ENCODE peak calls at places on chromosomes 2 and 18, in nine cellular contexts. E, Q, C, X, Z, T, F, H and J are unnamed samples.

GRCh38 chr2:136572335-136572734 is 193.0 kb upstream of the THSD7B start:
- DNase-seq in C (no peak), H (no peak), T (no peak), Z (no peak), X (no peak), F (no peak), E (peak), Q (no peak), J (no peak)

GRCh38 chr2:49068613-49069012 is 85.7 kb downstream of the FSHR start:
- DNase-seq in E (no peak), T (no peak), Z (no peak), C (no peak), F (no peak), Q (no peak), X (no peak), H (no peak), J (no peak)

GRCh38 chr18:22943847-22944246 is 10.7 kb downstream of the RBBP8 start:
- DNase-seq in Z (no peak), T (no peak), X (no peak), Q (no peak), E (no peak), H (no peak), F (no peak), C (no peak), J (no peak)

GRCh38 chr2:240391111-240392051 is 44.1 kb upstream of the GPC1 start:
- DNase-seq in F (peak), T (no peak), X (no peak), Q (no peak), E (no peak), H (no peak), Z (no peak), C (no peak), J (no peak)

GRCh38 chr2:165529130-165529529 is 59.6 kb downstream of the CSRNP3 start:
- DNase-seq in Q (no peak), X (no peak), E (no peak), C (no peak), H (no peak), T (no peak), F (no peak), Z (no peak), J (no peak)

GRCh38 chr2:36379710-36380448 is 24.3 kb downstream of the CRIM1 start:
- DNase-seq in E (no peak), Q (no peak), H (no peak), Z (no peak), C (no peak), X (no peak), T (no peak), F (no peak), J (no peak)

GRCh38 chr2:127014630-127015029 is 92.3 kb downstream of the BIN1 start:
- DNase-seq in H (no peak), T (no peak), E (no peak), Q (no peak), F (no peak), X (no peak), Z (peak), C (peak), J (peak)

GRCh38 chr2:10500601-10501361 is 52.7 kb upstream of the ODC1 start:
- DNase-seq in X (no peak), Q (no peak), H (peak), C (no peak), Z (no peak), E (no peak), F (no peak), T (no peak), J (no peak)

GRCh38 chr2:240459401-240460242 is 24.2 kb downstream of the GPC1 start:
- DNase-seq in F (peak), T (no peak), H (no peak), Q (no peak), E (no peak), X (no peak), Z (no peak), C (no peak), J (no peak)

GRCh38 chr2:8154936-8155335 is 526.9 kb upstream of the ID2 start:
- DNase-seq in X (no peak), Z (no peak), C (peak), E (no peak), F (no peak), Q (no peak), H (no peak), T (no peak), J (no peak)

GRCh38 chr2:239365071-239365781 is 35.6 kb downstream of the HDAC4 start:
- DNase-seq in E (no peak), T (no peak), F (peak), Q (no peak), C (no peak), X (no peak), H (no peak), Z (no peak), J (no peak)

GRCh38 chr18:62663731-62664336 is 51.5 kb upstream of the PHLPP1 start:
- DNase-seq in C (no peak), X (no peak), T (peak), E (no peak), Z (no peak), Q (no peak), F (no peak), H (no peak), J (no peak)

GRCh38 chr2:168456526-168457176 is 579 bp downstream of the CERS6 start:
- DNase-seq in F (peak), T (no peak), E (peak), H (no peak), Q (peak), C (no peak), X (peak), Z (peak), J (no peak)

GRCh38 chr2:84247532-84247931 is 211.5 kb downstream of the SUCLG1 start:
- DNase-seq in Z (no peak), C (no peak), E (no peak), H (peak), F (no peak), Q (no peak), X (no peak), T (no peak), J (no peak)

GRCh38 chr2:190533175-190533967 is 1.2 kb downstream of the NEMP2 start:
- DNase-seq in E (no peak), F (no peak), C (no peak), Q (no peak), H (no peak), Z (peak), T (no peak), X (no peak), J (no peak)

GRCh38 chr2:81739971-81740370 is 1435.4 kb upstream of the LRRTM1 start:
- DNase-seq in X (no peak), T (no peak), C (no peak), F (no peak), Z (no peak), Q (no peak), E (no peak), H (no peak), J (no peak)

GRCh38 chr2:239193925-239194687 is 206.7 kb downstream of the HDAC4 start:
- DNase-seq in Q (peak), Z (no peak), F (peak), C (no peak), H (no peak), E (no peak), T (no peak), X (peak), J (no peak)

GRCh38 chr2:88866756-88867155 is 175.3 kb downstream of the RPIA start:
- DNase-seq in T (no peak), Z (peak), F (no peak), H (no peak), Q (no peak), E (no peak), C (no peak), X (no peak), J (no peak)

GRCh38 chr2:172113617-172114016 is 10.9 kb upstream of the DLX2 start:
- DNase-seq in Q (no peak), Z (no peak), E (no peak), X (peak), T (no peak), C (peak), H (no peak), F (no peak), J (no peak)

GRCh38 chr2:41933585-41934322 is 114.1 kb upstream of the PKDCC start:
- DNase-seq in X (no peak), H (no peak), T (no peak), E (no peak), F (no peak), Q (no peak), C (no peak), Z (no peak), J (no peak)

GRCh38 chr2:208062113-208062512 is 36.8 kb upstream of the PLEKHM3 start:
- DNase-seq in E (no peak), F (no peak), X (peak), H (no peak), Z (peak), Q (no peak), C (peak), T (no peak), J (no peak)

GRCh38 chr2:134718095-134718955 is 475 bp downstream of the TMEM163 start:
- DNase-seq in X (peak), T (no peak), E (no peak), Q (peak), Z (peak), C (peak), H (no peak), F (no peak), J (peak)

GRCh38 chr2:96565111-96565510 is 28.6 kb downstream of the ARID5A start:
- DNase-seq in F (no peak), X (peak), T (no peak), C (no peak), Z (no peak), Q (no peak), H (no peak), E (no peak), J (no peak)

GRCh38 chr2:23578964-23579671 is 194.1 kb downstream of the KLHL29 start:
- DNase-seq in H (no peak), C (peak), E (no peak), Z (no peak), Q (no peak), T (no peak), F (no peak), X (no peak), J (no peak)

GRCh38 chr18:50432915-50433314 is 58.1 kb downstream of the SKA1 start:
- DNase-seq in H (no peak), Z (no peak), C (no peak), T (no peak), X (no peak), F (no peak), Q (no peak), E (no peak), J (peak)

GRCh38 chr18:48048251-48048650 is 117.8 kb upstream of the SMAD2 start:
- DNase-seq in E (no peak), C (no peak), F (no peak), X (no peak), Q (no peak), H (no peak), T (no peak), Z (no peak), J (no peak)

GRCh38 chr18:56152547-56152946 is 485.8 kb downstream of the TXNL1 start:
- DNase-seq in Z (no peak), C (no peak), T (no peak), Q (no peak), E (no peak), H (no peak), X (no peak), F (no peak), J (no peak)

GRCh38 chr18:28792404-28793103 is 615.6 kb upstream of the CDH2 start:
- DNase-seq in X (no peak), Z (no peak), E (no peak), C (no peak), F (no peak), Q (no peak), H (no peak), T (no peak), J (no peak)

GRCh38 chr2:218393750-218394290 is 5.8 kb upstream of the CTDSP1 start:
- DNase-seq in X (no peak), Z (peak), C (no peak), Q (peak), T (no peak), H (no peak), E (no peak), F (no peak), J (no peak)

GRCh38 chr2:188322569-188323531 is 31.2 kb downstream of the GULP1 start:
- DNase-seq in Q (no peak), C (peak), F (no peak), T (no peak), H (no peak), E (no peak), X (no peak), Z (no peak), J (no peak)

GRCh38 chr2:120222186-120223033 is 790 bp downstream of the TMEM185B start:
- DNase-seq in H (no peak), T (no peak), X (no peak), Z (no peak), Q (no peak), C (no peak), F (no peak), E (no peak), J (no peak)

GRCh38 chr18:32378705-32379104 is 92.0 kb downstream of the GAREM1 start:
- DNase-seq in T (no peak), C (peak), E (no peak), Z (no peak), Q (no peak), H (no peak), X (no peak), F (no peak), J (no peak)

GRCh38 chr2:31234690-31235503 is 945 bp downstream of the EHD3 start:
- DNase-seq in C (no peak), E (no peak), Z (no peak), F (no peak), H (no peak), X (no peak), T (no peak), Q (no peak), J (peak)

GRCh38 chr2:164600763-164601162 is 20.5 kb downstream of the GRB14 start:
- DNase-seq in Q (no peak), Z (no peak), E (no peak), F (no peak), C (no peak), X (no peak), H (no peak), T (no peak), J (no peak)

GRCh38 chr2:188786368-188786781 is 187.8 kb upstream of the COL3A1 start:
- DNase-seq in T (no peak), Z (no peak), Q (no peak), F (peak), C (peak), H (no peak), X (no peak), E (no peak), J (no peak)

DNA sequence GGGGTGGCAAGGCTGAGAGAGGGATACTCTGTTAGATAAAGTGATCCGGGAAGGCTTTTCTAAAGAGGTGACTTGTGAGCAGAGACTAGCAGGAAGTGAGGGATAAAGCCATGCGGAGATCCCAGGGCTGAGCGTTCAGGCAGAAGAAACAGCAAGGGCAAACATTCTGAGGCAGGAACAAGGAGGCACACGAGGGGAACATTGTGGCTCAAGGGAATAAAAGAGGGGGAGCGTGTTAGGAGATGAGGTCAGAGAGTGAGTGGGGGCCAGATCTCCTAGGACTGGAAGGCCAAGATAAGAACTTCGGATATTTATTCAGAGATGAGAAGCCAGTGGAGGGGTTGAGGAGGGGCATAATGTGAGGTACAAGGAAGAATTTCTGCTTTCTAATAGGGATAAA is 67.1 kb downstream of the ACTR2 start:
- DNase-seq in Z (no peak), E (no peak), T (no peak), H (no peak), F (no peak), X (no peak), Q (no peak), C (no peak), J (no peak)
- TF ChIP-seq POLR2AphosphoS5 in Z (no peak), E (no peak), T (no peak), H (no peak), F (no peak), X (no peak), Q (no peak), C (no peak), J (no peak)

DNA sequence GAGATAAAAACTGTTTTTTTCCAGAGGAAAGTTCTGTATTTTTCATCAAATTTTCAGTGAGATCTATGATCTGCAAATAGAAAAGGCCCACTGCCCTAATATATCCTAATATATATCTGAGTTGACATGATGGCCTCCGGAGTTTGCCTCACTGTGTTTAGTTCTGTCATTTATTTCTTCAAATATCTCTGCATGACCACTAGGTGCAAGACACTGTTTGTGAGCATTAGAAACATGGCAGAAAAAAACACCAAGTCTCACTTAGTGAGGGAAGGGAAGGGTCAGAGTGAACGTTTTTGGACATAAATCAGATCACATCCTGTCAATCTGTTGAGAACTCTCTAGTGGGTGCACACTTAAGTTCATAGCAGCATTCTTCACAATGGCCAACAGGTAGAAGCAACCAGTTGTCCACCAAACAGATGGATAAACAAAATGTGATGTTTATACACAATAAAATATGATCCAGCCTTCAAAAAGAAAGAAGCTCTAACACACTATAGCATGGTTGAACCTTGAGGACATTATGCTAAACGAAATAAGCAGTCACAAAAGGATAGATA is 53.4 kb downstream of the SPIRE1 start:
- DNase-seq in X (no peak), Z (no peak), H (no peak), Q (no peak), T (no peak), E (no peak), C (no peak), F (no peak), J (no peak)
- TF ChIP-seq CTCF in X (peak), Z (no peak), H (no peak), Q (no peak), T (peak), E (no peak), C (no peak), F (no peak), J (no peak)

DNA sequence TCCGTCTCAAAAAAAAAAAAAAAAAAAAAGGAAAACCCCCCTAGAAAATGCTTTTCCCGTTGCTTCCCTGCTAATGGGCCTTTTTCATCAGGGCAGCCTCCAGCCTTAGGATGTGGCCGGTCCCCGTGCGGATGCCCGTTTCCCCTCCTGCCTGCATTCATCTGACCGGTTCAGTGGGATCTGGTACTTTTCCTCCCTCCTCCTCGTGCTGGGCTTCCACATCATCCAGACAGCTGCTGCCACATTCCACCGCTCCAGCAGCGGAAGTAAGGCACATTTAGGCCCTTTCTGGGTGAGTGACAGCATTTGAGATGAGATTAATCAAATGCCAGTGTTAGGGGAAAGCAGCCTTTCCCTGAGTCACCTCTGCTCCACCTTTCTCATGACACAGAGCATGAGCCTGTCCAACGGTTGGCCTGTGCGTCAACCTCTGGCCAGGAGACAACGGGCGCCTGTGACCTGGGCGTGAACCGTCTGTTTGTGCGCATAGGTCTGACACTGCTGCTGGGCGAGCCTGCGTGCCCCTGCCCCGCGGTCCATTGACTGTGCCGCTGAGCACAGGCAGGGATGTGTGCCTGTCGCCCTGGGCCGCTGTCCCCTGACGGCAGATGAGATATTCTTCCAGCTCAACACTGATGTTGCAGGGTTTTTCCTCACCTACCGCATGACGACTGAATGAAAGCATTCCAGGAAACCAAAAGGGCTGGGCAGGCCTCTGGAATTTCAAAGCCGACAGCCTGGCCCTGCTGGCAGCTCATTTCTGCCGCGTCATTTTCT is 174.0 kb downstream of the TGIF1 start:
- DNase-seq in T (no peak), E (peak), X (peak), Q (peak), F (peak), Z (no peak), H (peak), C (peak), J (no peak)
- TF ChIP-seq POLR2AphosphoS5 in T (no peak), E (peak), X (no peak), Q (peak), F (peak), Z (no peak), H (peak), C (peak), J (peak)

DNA sequence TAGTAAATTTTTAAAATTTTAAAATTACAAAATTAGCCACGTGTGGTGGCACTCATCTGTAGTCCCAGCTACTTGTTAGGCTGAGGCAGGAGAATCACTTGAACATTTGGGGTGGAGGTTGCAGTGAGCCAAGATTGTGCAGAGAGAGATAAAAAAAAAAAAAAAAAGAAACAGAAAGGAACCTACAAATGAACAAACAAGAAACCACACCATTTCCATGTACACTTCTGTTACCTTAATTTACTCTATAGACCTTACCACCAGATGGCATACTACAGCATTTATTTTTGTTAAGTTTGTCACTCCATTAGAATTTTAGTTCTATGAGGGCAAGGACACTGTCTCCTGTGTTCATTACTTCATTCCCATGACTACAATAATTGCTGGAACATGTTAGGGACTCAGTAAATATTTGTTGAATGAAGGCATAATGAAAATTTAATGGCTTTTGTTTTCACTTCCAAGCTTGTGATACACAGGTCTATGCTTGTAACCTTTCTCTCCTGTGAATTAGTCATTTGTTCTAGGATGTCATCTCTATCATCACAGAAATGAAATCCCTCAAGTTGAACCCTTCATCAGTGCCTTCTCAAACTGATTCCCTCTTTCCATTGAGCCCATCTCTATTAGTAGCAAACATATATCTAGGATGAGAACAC is 76.0 kb downstream of the ARHGAP15 start:
- DNase-seq in X (peak), F (no peak), Z (no peak), H (no peak), C (peak), Q (no peak), T (no peak), E (no peak), J (no peak)
- TF ChIP-seq CTCF in X (peak), F (no peak), Z (no peak), H (no peak), C (peak), Q (no peak), T (peak), E (no peak), J (no peak)

GRCh38 chr18:5057348-5058012 is 139.6 kb downstream of the AKAIN1 start:
- DNase-seq in E (no peak), C (peak), Q (peak), T (peak), Z (peak), F (peak), H (peak), X (peak), J (no peak)

GRCh38 chr18:5060543-5060942 is 136.5 kb downstream of the AKAIN1 start:
- DNase-seq in H (no peak), C (no peak), F (no peak), X (no peak), Q (no peak), Z (no peak), T (no peak), E (no peak), J (no peak)

GRCh38 chr18:5061785-5062184 is 135.3 kb downstream of the AKAIN1 start:
- DNase-seq in E (no peak), T (no peak), C (no peak), Q (no peak), H (no peak), Z (no peak), X (no peak), F (no peak), J (peak)

GRCh38 chr18:5058768-5059539 is 138.1 kb downstream of the AKAIN1 start:
- DNase-seq in H (no peak), X (no peak), Z (no peak), C (no peak), E (no peak), F (no peak), Q (no peak), T (peak), J (no peak)

GRCh38 chr18:5059540-5060032 is 137.5 kb downstream of the AKAIN1 start:
- DNase-seq in F (no peak), H (no peak), E (no peak), Q (no peak), X (no peak), T (no peak), Z (no peak), C (no peak), J (no peak)
- TF ChIP-seq POLR2AphosphoS5 in F (no peak), H (no peak), E (no peak), Q (no peak), X (no peak), T (no peak), Z (no peak), C (no peak), J (no peak)